ENCODE peak calls at places on chromosomes 11 and 22, in seven cellular contexts. I, A, Y, U, C, V and S are unnamed samples.

GRCh38 chr22:23562186-23562585 is 17.9 kb downstream of the IGLL1 start:
- DNase-seq in I (peak; percentile 11), Y (no peak), U (no peak), C (no peak), A (no peak), V (no peak), S (no peak)

GRCh38 chr22:19612866-19613572 is 88.8 kb upstream of the CLDN5 start:
- DNase-seq in U (no peak), Y (no peak), A (no peak), C (no peak), I (no peak), V (no peak), S (no peak)

GRCh38 chr11:108368134-108368533 is 99.2 kb downstream of the C11orf65 start:
- DNase-seq in V (no peak), U (peak; percentile 51), C (peak; percentile 11), A (no peak), I (no peak), Y (no peak), S (no peak)

GRCh38 chr22:39148727-39149535 is 3.5 kb downstream of the CBX7 start:
- DNase-seq in U (no peak), I (peak; percentile 90), C (no peak), A (peak; percentile 52), V (peak; percentile 69), Y (peak; percentile 82), S (peak; percentile 41)

GRCh38 chr22:47417699-47418098 is 655.2 kb downstream of the TBC1D22A start:
- DNase-seq in I (no peak), V (no peak), A (no peak), U (no peak), C (no peak), Y (no peak), S (no peak)

GRCh38 chr11:19714387-19715363 is 2.0 kb downstream of the NAV2 start:
- DNase-seq in U (peak; percentile 78), C (peak; percentile 89), Y (no peak), A (peak; percentile 29), V (no peak), I (peak; percentile 66), S (no peak)

GRCh38 chr11:9210922-9211320 is 54.2 kb downstream of the DENND5A start:
- DNase-seq in V (peak; percentile 75), U (no peak), A (no peak), Y (peak; percentile 26), C (peak; percentile 76), I (no peak), S (no peak)

GRCh38 chr11:27468643-27469332 is 3.8 kb downstream of the LGR4 start:
- DNase-seq in U (peak; percentile 88), A (no peak), Y (no peak), I (no peak), C (peak; percentile 80), V (no peak), S (no peak)

GRCh38 chr11:33716236-33716635 is 15.6 kb upstream of the C11orf91 start:
- DNase-seq in V (no peak), I (no peak), C (peak; percentile 31), U (peak; percentile 63), Y (peak; percentile 36), A (no peak), S (no peak)

GRCh38 chr11:99693941-99694492 is 673.3 kb downstream of the CNTN5 start:
- DNase-seq in U (peak; percentile 0), I (no peak), V (no peak), Y (no peak), C (peak; percentile 85), A (no peak), S (no peak)

GRCh38 chr11:94151311-94151710 is 22.7 kb downstream of the PANX1 start:
- DNase-seq in V (no peak), Y (no peak), C (peak; percentile 50), I (no peak), U (peak; percentile 33), A (no peak), S (no peak)

GRCh38 chr11:12017243-12017678 is 8.8 kb upstream of the DKK3 start:
- DNase-seq in Y (no peak), V (no peak), C (peak; percentile 94), U (peak; percentile 93), A (no peak), I (no peak), S (no peak)

GRCh38 chr22:24969588-24970301 is 17.2 kb downstream of the KIAA1671 start:
- DNase-seq in C (peak; percentile 73), Y (no peak), I (no peak), V (no peak), U (peak; percentile 82), A (no peak), S (no peak)
- H3K9ac ChIP-seq in C (no peak overlapping the region), Y (no peak overlapping the region), I (no peak overlapping the region), V (no peak overlapping the region), U (no peak overlapping the region), A (no peak overlapping the region), S (no peak overlapping the region)

DNA sequence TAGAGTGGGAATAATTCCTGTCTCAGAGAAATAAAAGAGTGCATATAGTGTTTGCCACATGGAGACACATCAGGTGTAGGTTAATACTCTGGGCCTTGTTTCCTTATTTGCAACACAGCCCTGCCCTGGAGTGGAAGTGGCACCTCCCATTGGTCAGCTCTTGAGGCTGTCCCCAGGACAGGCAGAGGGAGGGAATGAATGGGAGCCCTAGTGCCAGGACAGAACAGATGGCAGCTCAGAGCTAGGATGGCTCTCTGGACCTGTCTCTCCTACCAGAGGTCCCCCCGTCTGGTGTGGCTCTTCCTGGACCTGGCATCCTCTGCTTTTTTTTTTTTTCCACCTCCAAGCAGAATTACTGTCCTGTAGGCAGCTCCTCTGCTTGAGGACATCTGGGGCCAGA is 35.6 kb downstream of the LIMK2 start:
- DNase-seq in I (no peak), U (no peak), C (no peak), A (no peak), Y (no peak), V (no peak), S (no peak)
- H4K20me1 ChIP-seq in I (no peaks in the 10 kb centered on the region), U (no peaks in the 10 kb centered on the region), C (peaks cover 2% of the 10 kb centered on the region), A (peaks cover 4% of the 10 kb centered on the region), Y (no peaks in the 10 kb centered on the region), V (no peaks in the 10 kb centered on the region), S (peaks cover 8% of the 10 kb centered on the region)

GRCh38 chr11:119367661-119368120 is 13.8 kb downstream of the USP2 start:
- DNase-seq in V (no peak), A (no peak), I (no peak), U (no peak), Y (no peak), C (no peak), S (no peak)

GRCh38 chr11:119365071-119365591 is 16.4 kb downstream of the USP2 start:
- DNase-seq in A (no peak), Y (no peak), I (no peak), V (no peak), U (peak; percentile 76), C (peak; percentile 22), S (no peak)

GRCh38 chr11:119368121-119369034 is 13.1 kb downstream of the USP2 start:
- DNase-seq in Y (no peak), V (no peak), U (no peak), A (peak; percentile 76), I (no peak), C (peak; percentile 23), S (no peak)

GRCh38 chr11:119369035-119369925 is 12.2 kb downstream of the USP2 start:
- DNase-seq in A (no peak), Y (no peak), U (no peak), V (no peak), I (no peak), C (no peak), S (no peak)

GRCh38 chr11:119366690-119367620 is 14.5 kb downstream of the USP2 start:
- DNase-seq in U (no peak), A (no peak), V (no peak), Y (no peak), I (no peak), C (no peak), S (no peak)
- H3K9ac ChIP-seq in U (no peak overlapping the region), A (peak overlapping the region; percentile 70), V (no peak overlapping the region), Y (no peak overlapping the region), I (no peak overlapping the region), C (no peak overlapping the region), S (no peak overlapping the region)

GRCh38 chr11:123526918-123527317 is 96.8 kb downstream of the GRAMD1B start:
- DNase-seq in V (no peak), A (no peak), U (no peak), Y (no peak), C (no peak), I (no peak), S (no peak)

GRCh38 chr11:123526027-123526805 is 96.1 kb downstream of the GRAMD1B start:
- DNase-seq in A (no peak), U (peak; percentile 19), V (no peak), C (no peak), I (no peak), Y (no peak), S (no peak)

GRCh38 chr11:123523539-123523938 is 93.5 kb downstream of the GRAMD1B start:
- DNase-seq in C (no peak), V (no peak), I (no peak), A (no peak), U (no peak), Y (no peak), S (no peak)

GRCh38 chr11:123525072-123525471 is 95.0 kb downstream of the GRAMD1B start:
- DNase-seq in C (no peak), V (no peak), Y (no peak), I (no peak), U (peak; percentile 31), A (no peak), S (no peak)

GRCh38 chr11:123525511-123525918 is 95.4 kb downstream of the GRAMD1B start:
- DNase-seq in A (no peak), U (peak; percentile 40), C (no peak), Y (no peak), V (no peak), I (no peak), S (no peak)
- H4K20me1 ChIP-seq in A (no peaks in the 10 kb centered on the region), U (no peaks in the 10 kb centered on the region), C (no peaks in the 10 kb centered on the region), Y (no peaks in the 10 kb centered on the region), V (no peaks in the 10 kb centered on the region), I (no peaks in the 10 kb centered on the region), S (peaks cover 26% of the 10 kb centered on the region)

GRCh38 chr11:72583616-72584292 is 90.5 kb downstream of the PDE2A start:
- DNase-seq in U (no peak), I (no peak), Y (no peak), A (no peak), C (no peak), V (no peak), S (no peak)
- H3K9ac ChIP-seq in U (no peak overlapping the region), I (no peak overlapping the region), Y (no peak overlapping the region), A (no peak overlapping the region), C (no peak overlapping the region), V (no peak overlapping the region), S (no peak overlapping the region)